ENCODE peak calls at places on chromosome 16, in nine cellular contexts. K is CD8-positive, alpha-beta T cell; B is OCI-LY7; C is stomach; H is endodermal cell; I is sigmoid colon; W is right lobe of liver; V is tibial artery; Y is body of pancreas. J is an unnamed sample.
A peak's percentile ranks its signal among the peaks of the same experiment; 100 is the strongest.

GRCh38 chr16:69501956-69502457 is 63.8 kb upstream of the NFAT5 start:
- DNase-seq in K (no peak), B (peak; percentile 7), C (no peak), H (no peak), I (no peak), W (no peak), V (no peak), Y (no peak), J (peak; percentile 91)

GRCh38 chr16:77273-77806 is 685 bp upstream of the MPG start:
- DNase-seq in K (peak; percentile 21), B (peak; percentile 62), C (peak; percentile 39), H (peak; percentile 85), I (peak; percentile 84), W (peak; percentile 69), V (peak; percentile 84), Y (peak; percentile 42), J (peak; percentile 53)

GRCh38 chr16:58236231-58236690 is 38.4 kb upstream of the CSNK2A2 start:
- DNase-seq in K (peak; percentile 64), B (peak; percentile 78), C (peak; percentile 71), H (peak; percentile 95), I (peak; percentile 78), W (peak; percentile 65), V (no peak), Y (peak; percentile 75), J (peak; percentile 86)

GRCh38 chr16:632486-633335 is 1.9 kb downstream of the WFIKKN1 start:
- DNase-seq in K (no peak), B (no peak), C (no peak), H (no peak), I (no peak), W (no peak), V (no peak), Y (peak; percentile 12), J (no peak)

GRCh38 chr16:64892843-64893242 is 229.0 kb downstream of the CDH11 start:
- DNase-seq in K (no peak), B (no peak), C (no peak), H (no peak), I (no peak), W (no peak), V (no peak), Y (no peak), J (no peak)

GRCh38 chr16:4087099-4087885 is 28.9 kb downstream of the ADCY9 start:
- DNase-seq in K (no peak), B (no peak), C (no peak), H (no peak), I (no peak), W (no peak), V (no peak), Y (no peak), J (no peak)

GRCh38 chr16:66516808-66517585 is 32.9 kb downstream of the TK2 start:
- DNase-seq in K (peak; percentile 77), B (peak; percentile 95), C (peak; percentile 97), H (peak; percentile 76), I (peak; percentile 99), W (peak; percentile 96), V (peak; percentile 98), Y (peak; percentile 99), J (peak; percentile 92)

GRCh38 chr16:58801838-58802237 is 67.7 kb upstream of the GOT2 start:
- DNase-seq in K (no peak), B (no peak), C (no peak), H (no peak), I (no peak), W (no peak), V (no peak), Y (no peak), J (no peak)

GRCh38 chr16:12539185-12539929 is 264.3 kb downstream of the CPPED1 start:
- DNase-seq in K (no peak), B (no peak), C (no peak), H (no peak), I (no peak), W (no peak), V (no peak), Y (no peak), J (no peak)

GRCh38 chr16:79211581-79211980 is 389.0 kb downstream of the MAF start:
- DNase-seq in K (no peak), B (no peak), C (no peak), H (peak; percentile 36), I (no peak), W (no peak), V (no peak), Y (no peak), J (no peak)

GRCh38 chr16:85523602-85524364 is 89.3 kb upstream of the GSE1 start:
- DNase-seq in K (no peak), B (no peak), C (peak; percentile 74), H (peak; percentile 89), I (peak; percentile 79), W (peak; percentile 81), V (peak; percentile 82), Y (peak; percentile 84), J (peak; percentile 78)
- H3K4me1 ChIP-seq in K (no peaks in the 10 kb centered on the region), B (peaks cover 13% of the 10 kb centered on the region), C (peaks cover 42% of the 10 kb centered on the region), H (peaks cover 12% of the 10 kb centered on the region), I (peaks cover 36% of the 10 kb centered on the region), W (peaks cover 67% of the 10 kb centered on the region), V (peaks cover 35% of the 10 kb centered on the region), Y (peaks cover 53% of the 10 kb centered on the region), J (peaks cover 86% of the 10 kb centered on the region)

GRCh38 chr16:86951041-86951822 is 366.0 kb downstream of the C16orf95 start:
- DNase-seq in K (no peak), B (no peak), C (no peak), H (no peak), I (no peak), W (no peak), V (no peak), Y (no peak), J (no peak)
- H3K4me3 ChIP-seq in K (no peak overlapping the region), B (no peak overlapping the region), C (no peak overlapping the region), H (no peak overlapping the region), I (no peak overlapping the region), W (no peak overlapping the region), V (no peak overlapping the region), Y (no peak overlapping the region), J (no peak overlapping the region)

GRCh38 chr16:88058817-88059216 is 107.6 kb downstream of the BANP start:
- DNase-seq in K (no peak), B (no peak), C (no peak), H (no peak), I (no peak), W (no peak), V (no peak), Y (no peak), J (peak; percentile 21)

GRCh38 chr16:88059701-88060386 is 108.6 kb downstream of the BANP start:
- DNase-seq in K (no peak), B (no peak), C (no peak), H (no peak), I (no peak), W (no peak), V (no peak), Y (no peak), J (no peak)

GRCh38 chr16:88062341-88062861 is 111.2 kb downstream of the BANP start:
- DNase-seq in K (no peak), B (no peak), C (no peak), H (no peak), I (peak; percentile 83), W (no peak), V (peak; percentile 79), Y (no peak), J (no peak)

GRCh38 chr16:88061346-88062110 is 110.3 kb downstream of the BANP start:
- DNase-seq in K (no peak), B (no peak), C (no peak), H (no peak), I (no peak), W (no peak), V (no peak), Y (no peak), J (no peak)

DNA sequence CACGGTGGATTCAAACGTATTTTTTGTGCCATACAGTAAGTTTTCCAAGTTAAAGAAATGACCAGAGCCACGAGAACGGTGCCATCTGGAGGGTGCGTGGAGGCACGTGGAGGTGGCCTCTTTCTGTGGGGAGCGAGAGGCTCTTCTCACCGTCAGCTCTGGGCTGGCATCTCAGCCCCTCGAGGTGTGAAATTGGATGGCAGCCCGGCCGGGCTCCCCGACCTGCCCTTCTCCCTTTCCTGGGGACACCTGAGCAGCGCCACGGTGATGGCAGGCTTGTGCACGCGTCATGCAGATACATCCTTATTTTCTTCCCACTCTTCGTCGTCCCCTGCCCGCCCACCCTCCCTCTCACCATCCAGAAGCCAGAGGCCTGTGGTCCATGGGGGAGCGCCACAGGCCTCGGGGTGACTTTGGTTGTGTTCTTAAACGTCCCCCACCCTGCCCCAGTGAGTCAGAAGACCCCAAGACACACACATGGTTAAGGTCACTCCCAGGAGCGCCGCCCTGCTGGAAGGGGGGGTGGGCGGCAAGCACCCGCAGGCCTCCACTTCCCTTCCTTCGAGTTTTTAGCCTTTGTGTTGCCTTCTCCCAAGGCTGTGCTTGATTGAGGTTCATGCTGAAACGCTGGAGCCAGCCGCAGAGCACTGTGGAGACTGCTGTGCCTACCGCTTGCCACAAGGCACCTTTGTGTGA is 109.4 kb downstream of the BANP start:
- DNase-seq in K (no peak), B (no peak), C (no peak), H (no peak), I (no peak), W (no peak), V (no peak), Y (no peak), J (no peak)
- TF ChIP-seq CTCF in K (no peak), B (peak; percentile 56), C (no peak), H (peak; percentile 52), I (no peak), W (no peak), V (no peak), Y (no peak), J (peak; percentile 31)

DNA sequence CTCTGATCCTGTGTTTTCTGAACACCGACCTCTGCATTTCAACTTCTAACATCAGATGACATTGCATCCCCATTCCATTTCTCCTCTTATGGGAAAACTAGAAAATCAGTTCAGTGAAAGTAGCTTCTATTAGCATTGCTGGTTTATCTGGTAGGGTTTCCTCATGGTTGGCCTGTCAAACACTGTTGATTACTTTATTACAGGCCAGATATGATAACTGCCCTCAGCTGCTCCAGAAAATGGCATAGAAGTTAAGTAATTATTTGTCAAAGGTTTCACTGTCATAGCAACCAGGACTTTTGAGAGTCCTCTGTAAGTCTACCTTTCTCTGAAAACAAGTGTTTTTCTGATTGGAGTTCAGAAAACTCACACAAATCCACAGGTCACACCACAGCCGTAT is 3.0 kb downstream of the GFOD2 start:
- DNase-seq in K (no peak), B (no peak), C (no peak), H (no peak), I (no peak), W (no peak), V (no peak), Y (no peak), J (no peak)
- H3K4me1 ChIP-seq in K (peaks cover 15% of the 10 kb centered on the region), B (peaks cover 29% of the 10 kb centered on the region), C (peaks cover 14% of the 10 kb centered on the region), H (no peaks in the 10 kb centered on the region), I (peaks cover 26% of the 10 kb centered on the region), W (peaks cover 50% of the 10 kb centered on the region), V (peaks cover 22% of the 10 kb centered on the region), Y (peaks cover 53% of the 10 kb centered on the region), J (peaks cover 25% of the 10 kb centered on the region)

J was measured in Caco-2.